ENCODE peak calls at places on chromosomes 2 and 18, in six cellular contexts. C, G, Y, S, J and M are unnamed samples.
A peak's percentile ranks its signal among the peaks of the same experiment; 100 is the strongest.

GRCh38 chr2:88177556-88177955 is 7.4 kb downstream of the THNSL2 start:
- DNase-seq in C (no peak), G (no peak), Y (no peak), S (peak; percentile 23), J (no peak), M (no peak)

GRCh38 chr2:144310484-144310883 is 209.4 kb downstream of the ZEB2 start:
- DNase-seq in C (no peak), G (no peak), Y (no peak), S (no peak), J (no peak), M (no peak)

GRCh38 chr18:36537289-36537688 is 239.8 kb downstream of the FHOD3 start:
- DNase-seq in C (no peak), G (no peak), Y (no peak), S (peak; percentile 35), J (no peak), M (no peak)

GRCh38 chr2:241540391-241540765 is 18.2 kb upstream of the BOK start:
- DNase-seq in C (no peak), G (no peak), Y (no peak), S (no peak), J (no peak), M (no peak)

GRCh38 chr2:230847883-230848388 is 16.8 kb upstream of the ITM2C start:
- DNase-seq in C (peak; percentile 80), G (peak; percentile 97), Y (peak; percentile 78), S (peak; percentile 99), J (peak; percentile 70), M (peak; percentile 83)

GRCh38 chr2:240708457-240708856 is 16.8 kb downstream of the AQP12A start:
- DNase-seq in C (no peak), G (no peak), Y (no peak), S (no peak), J (no peak), M (no peak)

GRCh38 chr2:216774620-216775019 is 79.3 kb upstream of the IGFBP5 start:
- DNase-seq in C (peak; percentile 59), G (no peak), Y (no peak), S (no peak), J (no peak), M (no peak)

GRCh38 chr18:31741096-31741735 is 19.5 kb downstream of the SLC25A52 start:
- DNase-seq in C (peak; percentile 32), G (peak; percentile 63), Y (peak; percentile 44), S (peak; percentile 72), J (peak; percentile 41), M (no peak)

GRCh38 chr2:190993292-190993643 is 20.7 kb downstream of the STAT1 start:
- DNase-seq in C (no peak), G (no peak), Y (no peak), S (no peak), J (no peak), M (no peak)

GRCh38 chr2:101153811-101154210 is 2.6 kb upstream of the TBC1D8 start:
- DNase-seq in C (no peak), G (no peak), Y (no peak), S (no peak), J (no peak), M (no peak)

GRCh38 chr2:12116228-12116750 is 369.9 kb downstream of the LPIN1 start:
- DNase-seq in C (no peak), G (no peak), Y (no peak), S (no peak), J (no peak), M (no peak)

GRCh38 chr2:60745761-60746160 is 10.3 kb upstream of the PAPOLG start:
- DNase-seq in C (no peak), G (no peak), Y (no peak), S (no peak), J (no peak), M (no peak)

GRCh38 chr2:137211761-137212160 is 446.4 kb downstream of the THSD7B start:
- DNase-seq in C (no peak), G (no peak), Y (no peak), S (no peak), J (no peak), M (no peak)

GRCh38 chr18:33745396-33745795 is 167.4 kb downstream of the ASXL3 start:
- DNase-seq in C (no peak), G (no peak), Y (no peak), S (no peak), J (no peak), M (no peak)

GRCh38 chr2:238974510-238975166 is 126.8 kb downstream of the TWIST2 start:
- DNase-seq in C (no peak), G (no peak), Y (peak; percentile 93), S (no peak), J (no peak), M (peak; percentile 40)

GRCh38 chr2:77469086-77469485 is 53.1 kb downstream of the LRRTM4 start:
- DNase-seq in C (no peak), G (no peak), Y (no peak), S (no peak), J (no peak), M (no peak)

GRCh38 chr2:237742614-237743013 is 56.0 kb upstream of the RBM44 start:
- DNase-seq in C (no peak), G (no peak), Y (no peak), S (no peak), J (no peak), M (no peak)

GRCh38 chr2:230937362-230937761 is 12.3 kb upstream of the GPR55 start:
- DNase-seq in C (no peak), G (no peak), Y (no peak), S (no peak), J (no peak), M (no peak)

GRCh38 chr18:62437520-62438329 is 85.1 kb upstream of the ZCCHC2 start:
- DNase-seq in C (no peak), G (no peak), Y (peak; percentile 44), S (no peak), J (no peak), M (no peak)

GRCh38 chr2:207082619-207083018 is 83.1 kb downstream of the KLF7 start:
- DNase-seq in C (no peak), G (no peak), Y (peak; percentile 87), S (no peak), J (peak; percentile 42), M (no peak)

DNA sequence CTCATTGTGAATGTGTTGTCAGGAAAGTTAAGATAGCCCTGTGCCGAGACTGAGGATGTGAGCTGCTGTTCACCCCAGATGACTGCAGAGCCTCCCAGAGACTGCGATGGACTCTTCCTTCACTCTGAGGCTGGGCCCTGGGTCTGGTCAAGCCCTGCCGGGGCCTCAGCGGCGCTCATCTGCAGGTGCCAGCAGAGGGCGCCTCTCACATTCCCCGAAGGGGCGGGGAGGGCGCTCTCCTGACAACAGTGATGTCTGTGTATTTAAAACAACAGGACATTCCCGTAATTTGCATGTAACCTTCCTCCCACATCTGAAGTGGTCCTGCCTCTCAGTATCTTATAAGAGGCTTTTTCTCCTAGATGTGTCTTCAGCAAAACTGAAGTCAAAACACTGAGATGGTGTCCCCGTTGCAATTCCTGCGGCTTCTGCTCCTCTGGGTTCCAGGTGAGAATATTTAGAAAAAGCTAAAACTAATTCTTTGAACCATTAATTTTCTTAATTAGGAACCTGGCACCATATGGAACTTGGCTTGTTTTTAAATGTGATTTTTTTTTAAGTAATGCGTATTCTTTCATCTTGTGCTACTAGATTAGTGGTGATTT is 1377.9 kb downstream of the RPIA start:
- DNase-seq in C (peak; percentile 55), G (peak; percentile 56), Y (no peak), S (peak; percentile 91), J (peak; percentile 40), M (peak; percentile 42)
- TF ChIP-seq JUN in C (no peak), G (no peak), Y (no peak), S (no peak), J (no peak), M (no peak)

DNA sequence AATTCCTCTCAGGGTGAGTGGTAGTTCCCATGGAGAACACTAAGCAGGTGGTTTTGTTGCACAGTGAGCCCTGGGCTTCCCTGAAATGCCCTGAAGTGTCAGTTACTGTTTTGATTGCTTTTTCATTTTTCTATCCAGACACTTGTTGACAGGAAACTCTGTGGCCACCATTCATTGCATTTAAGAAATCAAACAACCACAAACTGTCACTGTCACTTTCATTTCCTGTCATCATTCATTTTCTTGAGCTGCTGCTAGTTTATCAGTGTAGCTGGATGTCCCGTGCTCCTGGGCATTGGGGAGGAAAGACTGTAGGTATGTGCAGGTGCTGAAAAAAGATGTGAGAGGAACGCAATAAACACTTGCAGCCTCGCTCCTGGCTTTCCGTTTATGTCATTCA is 891.6 kb upstream of the ZEB2 start:
- DNase-seq in C (no peak), G (no peak), Y (no peak), S (no peak), J (no peak), M (no peak)
- TF ChIP-seq JUN in C (no peak), G (no peak), Y (no peak), S (no peak), J (no peak), M (no peak)

GRCh38 chr2:189826039-189826438 is 41.8 kb downstream of the PMS1 start:
- DNase-seq in C (no peak), G (no peak), Y (no peak), S (no peak), J (no peak), M (no peak)

GRCh38 chr2:189824694-189825396 is 40.6 kb downstream of the PMS1 start:
- DNase-seq in C (no peak), G (no peak), Y (no peak), S (no peak), J (no peak), M (no peak)

GRCh38 chr2:189834059-189834458 is 49.8 kb downstream of the PMS1 start:
- DNase-seq in C (no peak), G (no peak), Y (no peak), S (no peak), J (no peak), M (no peak)

GRCh38 chr2:189830510-189830909 is 46.3 kb downstream of the PMS1 start:
- DNase-seq in C (no peak), G (no peak), Y (no peak), S (no peak), J (no peak), M (no peak)

DNA sequence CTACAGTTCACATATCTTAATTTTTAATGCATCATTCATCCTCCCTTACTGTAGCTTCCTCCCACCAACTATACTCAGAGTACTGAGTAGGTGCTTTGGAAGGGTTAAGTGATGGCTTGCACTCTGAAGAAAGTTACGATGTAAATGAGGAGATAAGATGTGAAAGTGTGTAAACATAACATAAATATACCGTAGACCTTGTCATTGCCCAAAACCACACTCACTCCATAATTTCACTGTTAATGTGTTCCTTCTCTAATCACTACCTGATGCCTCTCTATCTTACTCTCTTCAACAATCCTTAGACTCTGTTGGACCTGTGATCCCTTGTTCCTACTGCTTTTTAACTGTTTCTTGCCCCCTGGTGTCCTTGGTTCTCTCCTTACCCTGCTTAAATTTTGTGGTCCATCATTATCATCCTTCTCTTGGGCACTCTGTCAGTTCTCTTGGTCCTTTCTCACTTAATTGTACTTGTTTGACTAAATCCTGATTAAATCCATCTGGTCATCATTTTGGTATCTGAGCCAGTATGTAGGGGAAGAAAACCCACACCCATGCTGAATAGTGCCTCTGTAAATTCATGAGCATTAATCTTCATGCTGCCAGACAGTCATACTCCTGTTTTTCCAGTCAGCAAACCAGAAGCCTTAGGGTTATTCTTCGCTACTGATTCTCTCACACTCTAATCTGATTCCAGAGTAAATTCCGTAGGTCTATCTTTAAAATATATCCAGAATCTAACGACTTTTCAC is 45.0 kb downstream of the PMS1 start:
- DNase-seq in C (no peak), G (no peak), Y (no peak), S (no peak), J (no peak), M (no peak)
- TF ChIP-seq JUN in C (no peak), G (no peak), Y (no peak), S (no peak), J (no peak), M (no peak)

DNA sequence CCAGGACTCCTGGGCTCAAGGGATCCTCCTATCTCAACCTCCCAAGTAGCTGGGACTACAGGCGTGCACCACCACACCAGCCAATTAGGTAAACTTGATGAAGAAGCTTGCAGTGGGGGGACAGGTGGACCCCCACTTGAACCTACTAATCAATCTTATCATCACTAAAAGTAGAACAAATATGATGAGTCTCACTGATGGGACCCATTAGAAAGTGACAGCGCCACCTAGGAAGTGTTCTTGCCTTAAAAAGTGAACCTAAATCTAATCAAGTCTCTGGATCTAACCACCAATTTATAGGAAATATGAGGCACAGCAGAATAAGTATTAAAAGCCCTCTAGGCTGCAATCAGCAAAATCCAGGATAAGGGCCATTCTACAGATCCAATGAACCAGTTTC is 79.2 kb downstream of the BIN1 start:
- DNase-seq in C (no peak), G (no peak), Y (no peak), S (peak; percentile 44), J (no peak), M (peak; percentile 20)
- TF ChIP-seq JUN in C (no peak), G (no peak), Y (no peak), S (no peak), J (no peak), M (no peak)